ENCODE peak calls at places on chromosomes 3 and 15, in nine cellular contexts. G, D, B, Q, Z, M, T, I and L are unnamed samples.

GRCh38 chr3:153038779-153039178 is 123.2 kb upstream of the RAP2B start:
- DNase-seq in G (no peak), D (no peak), B (no peak), Q (peak), Z (no peak), M (no peak), T (peak), I (no peak), L (no peak)

GRCh38 chr3:44419923-44420650 is 57.4 kb downstream of the ZNF445 start:
- DNase-seq in G (no peak), D (no peak), B (peak), Q (no peak), Z (no peak), M (peak), T (no peak), I (no peak), L (no peak)

GRCh38 chr3:194296448-194296831 is 54.7 kb downstream of the CPN2 start:
- DNase-seq in G (peak), D (no peak), B (no peak), Q (no peak), Z (peak), M (no peak), T (peak), I (no peak), L (no peak)

GRCh38 chr3:13865581-13866405 is 14.1 kb downstream of the WNT7A start:
- DNase-seq in G (no peak), D (no peak), B (no peak), Q (no peak), Z (no peak), M (no peak), T (no peak), I (no peak), L (no peak)

GRCh38 chr3:11850003-11850402 is 3.3 kb upstream of the TAMM41 start:
- DNase-seq in G (no peak), D (no peak), B (no peak), Q (no peak), Z (no peak), M (no peak), T (no peak), I (no peak), L (no peak)

GRCh38 chr3:183555541-183556081 is at the start of gene KLHL6:
- DNase-seq in G (no peak), D (peak), B (peak), Q (peak), Z (no peak), M (no peak), T (no peak), I (no peak), L (no peak)

GRCh38 chr15:62782100-62782791 is 260.3 kb upstream of the TPM1 start:
- DNase-seq in G (peak), D (peak), B (no peak), Q (no peak), Z (peak), M (peak), T (peak), I (peak), L (peak)

GRCh38 chr15:66982816-66983215 is 82.6 kb upstream of the SMAD3 start:
- DNase-seq in G (no peak), D (no peak), B (no peak), Q (no peak), Z (no peak), M (no peak), T (peak), I (no peak), L (no peak)

GRCh38 chr15:64009241-64009640 is 37.0 kb downstream of the DAPK2 start:
- DNase-seq in G (no peak), D (peak), B (no peak), Q (no peak), Z (no peak), M (no peak), T (peak), I (no peak), L (no peak)

GRCh38 chr15:79064496-79064895 is 26.1 kb downstream of the RASGRF1 start:
- DNase-seq in G (no peak), D (no peak), B (no peak), Q (no peak), Z (no peak), M (no peak), T (no peak), I (no peak), L (no peak)

GRCh38 chr15:64024172-64025050 is 21.9 kb downstream of the DAPK2 start:
- DNase-seq in G (no peak), D (peak), B (no peak), Q (no peak), Z (no peak), M (no peak), T (peak), I (no peak), L (no peak)

GRCh38 chr3:45387636-45388348 is 584 bp upstream of the LARS2 start:
- DNase-seq in G (no peak), D (no peak), B (no peak), Q (no peak), Z (no peak), M (no peak), T (no peak), I (no peak), L (peak)

GRCh38 chr3:184335291-184335660 is 2.1 kb upstream of the FAM131A start:
- DNase-seq in G (no peak), D (no peak), B (no peak), Q (peak), Z (no peak), M (no peak), T (no peak), I (peak), L (no peak)